ENCODE peak calls at places on chromosome 13, in four cellular contexts. X is GM12891, E is SK-N-SH, M is H1. H is an unnamed sample.

GRCh38 chr13:108597943-108598342 is 31.5 kb upstream of the MYO16 start:
- DNase-seq in E (no peak), X (no peak), M (no peak), H (no peak)

GRCh38 chr13:44884076-44884729 is 105.1 kb downstream of the NUFIP1 start:
- DNase-seq in M (no peak), X (no peak), E (no peak), H (no peak)

GRCh38 chr13:112761701-112762689 is 72.2 kb downstream of the ATP11A start:
- DNase-seq in E (no peak), M (no peak), X (no peak), H (no peak)

GRCh38 chr13:61664821-61665705 is 249.4 kb upstream of the PCDH20 start:
- DNase-seq in E (no peak), M (no peak), X (no peak), H (no peak)

GRCh38 chr13:22201395-22201794 is 530.5 kb downstream of the FGF9 start:
- DNase-seq in X (no peak), E (no peak), M (no peak), H (no peak)

GRCh38 chr13:87656311-87656710 is 14.9 kb upstream of the SLITRK5 start:
- DNase-seq in M (no peak), E (no peak), X (no peak), H (no peak)

GRCh38 chr13:112342841-112343361 is 33.3 kb upstream of the SPACA7 start:
- DNase-seq in E (no peak), M (no peak), X (no peak), H (no peak)

GRCh38 chr13:19587635-19588300 is 26.4 kb upstream of the TPTE2 start:
- DNase-seq in E (peak; percentile 45), X (no peak), M (no peak), H (no peak)

GRCh38 chr13:48108106-48108505 is 13.2 kb upstream of the MED4 start:
- DNase-seq in E (no peak), X (no peak), M (no peak), H (no peak)

GRCh38 chr13:50798923-50799322 is 44.6 kb downstream of the DLEU7 start:
- DNase-seq in X (no peak), M (no peak), E (no peak), H (no peak)

GRCh38 chr13:109481046-109481445 is 305.3 kb downstream of the IRS2 start:
- DNase-seq in M (no peak), E (no peak), X (no peak), H (no peak)

GRCh38 chr13:101535192-101535746 is 82.8 kb downstream of the ITGBL1 start:
- DNase-seq in X (no peak), M (no peak), E (no peak), H (no peak)

GRCh38 chr13:112603641-112604220 is 15.8 kb upstream of the TUBGCP3 start:
- DNase-seq in X (no peak), M (no peak), E (no peak), H (no peak)

DNA sequence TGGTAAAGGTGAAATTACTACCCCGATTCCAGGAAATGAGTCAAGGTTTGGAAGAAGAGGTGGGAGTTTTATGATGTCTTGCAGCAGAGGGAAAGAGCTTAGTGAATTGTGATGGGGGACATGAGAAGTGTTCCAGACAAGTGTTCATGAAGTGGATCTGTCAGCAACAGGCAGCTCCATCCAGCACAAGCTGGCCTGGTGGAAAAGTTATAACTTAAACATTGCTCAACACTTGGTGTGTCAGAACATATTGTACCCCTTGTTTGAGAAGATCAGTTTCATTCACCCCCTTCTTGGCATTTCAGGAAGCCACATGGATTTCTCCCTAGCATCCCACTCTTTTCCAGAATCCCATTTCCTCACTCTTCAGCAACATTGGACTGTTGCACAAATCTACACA is 222.0 kb downstream of the B3GLCT start:
- DNase-seq in X (no peak), M (no peak), E (no peak), H (no peak)
- TF ChIP-seq TAF1 in X (no peak), M (no peak), E (no peak), H (no peak)

DNA sequence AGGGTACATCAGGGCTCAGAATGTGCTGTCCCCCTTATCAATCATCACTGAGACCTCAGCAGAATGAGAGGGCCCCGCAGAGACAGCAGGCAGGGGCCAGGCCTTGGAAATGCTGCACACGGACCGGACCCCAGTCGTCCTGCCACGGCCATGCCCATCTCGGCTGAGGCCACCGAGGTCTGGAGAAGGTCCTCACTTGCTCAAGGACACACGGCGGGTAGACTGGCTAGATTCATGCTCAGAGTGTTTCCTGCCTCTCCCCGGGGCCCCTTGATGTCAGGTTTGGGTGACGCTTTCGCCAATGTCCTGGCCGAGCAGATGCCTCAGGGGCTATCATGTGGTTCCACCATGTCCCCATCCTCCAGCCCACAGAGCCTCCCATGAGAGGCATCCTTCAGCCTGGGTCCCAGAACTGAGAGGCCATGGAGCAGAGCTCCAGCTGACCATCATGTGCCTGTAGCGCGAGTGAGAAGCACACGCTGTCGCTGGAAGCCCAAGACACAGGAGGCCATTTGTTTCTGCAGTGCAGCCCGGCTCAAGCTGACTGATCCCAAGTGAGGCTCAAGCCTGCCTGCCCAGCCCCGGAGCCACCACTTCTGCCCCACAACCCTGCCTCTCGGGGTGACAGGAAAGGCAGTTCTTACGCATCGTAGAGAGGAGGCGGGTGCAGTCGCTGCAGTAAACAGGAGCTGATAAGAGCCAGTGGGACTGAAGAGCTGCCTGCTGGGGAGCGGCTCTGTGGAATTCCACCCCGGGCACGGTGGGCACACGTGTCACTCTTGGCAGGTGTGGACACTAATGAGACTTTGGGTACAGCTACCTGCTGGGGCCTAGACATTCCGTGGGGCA is 53.9 kb upstream of the GAS6 start:
- DNase-seq in E (no peak), M (peak; percentile 43), X (no peak), H (no peak)
- TF ChIP-seq TAF1 in E (no peak), M (no peak), X (no peak), H (no peak)

DNA sequence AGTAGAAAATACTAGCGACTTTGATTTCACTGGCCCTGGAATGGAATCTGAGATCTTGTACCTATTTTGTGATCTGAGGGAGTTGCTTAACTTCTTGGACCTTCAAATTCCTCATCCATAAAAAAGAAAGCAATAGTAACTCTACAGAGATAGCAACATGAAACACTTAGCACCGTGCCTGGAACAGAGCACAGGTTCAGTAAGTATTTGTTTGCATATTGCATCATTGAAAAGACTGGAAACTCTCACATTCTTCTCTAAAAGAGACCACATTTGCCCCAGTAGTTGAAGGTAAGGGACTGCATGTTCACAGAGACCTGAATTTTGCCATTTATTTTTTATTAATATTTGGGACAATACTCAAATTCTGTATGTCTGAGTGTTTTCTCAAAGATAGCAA is 358.1 kb downstream of the COG6 start:
- DNase-seq in E (no peak), M (no peak), X (no peak), H (no peak)
- TF ChIP-seq TAF1 in E (no peak), M (no peak), X (no peak), H (no peak)

DNA sequence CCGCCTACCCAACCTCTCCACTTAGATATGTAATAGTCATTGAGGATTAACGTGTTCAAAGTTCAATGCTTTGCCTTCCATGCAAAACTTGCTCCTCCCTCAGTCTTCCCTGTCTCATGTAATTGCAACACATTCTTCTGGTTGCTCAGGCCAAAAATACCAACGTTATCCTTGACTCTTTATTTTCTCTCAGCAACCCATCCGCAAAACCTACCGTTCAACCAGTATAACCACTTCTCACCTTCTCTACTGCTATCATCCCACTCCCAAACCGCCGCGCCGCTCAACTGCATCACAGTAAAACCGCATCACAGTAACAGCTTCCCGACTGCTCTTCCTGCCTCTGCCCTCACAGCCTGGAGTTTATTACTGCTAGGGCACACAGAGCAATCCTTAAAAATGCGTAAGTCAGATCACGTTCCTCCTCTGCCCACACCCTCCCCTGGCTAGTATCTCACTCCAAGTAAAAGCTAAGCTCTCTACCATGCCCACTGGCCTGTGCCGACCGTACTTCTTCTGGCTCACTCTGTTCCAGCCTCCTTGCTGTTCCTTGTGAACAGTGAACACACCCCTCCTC is 8.2 kb downstream of the MTIF3 start:
- DNase-seq in M (no peak), E (no peak), X (no peak), H (no peak)
- TF ChIP-seq TAF1 in M (no peak), E (no peak), X (no peak), H (no peak)

GRCh38 chr13:24165746-24166145 is 5.2 kb downstream of the SPATA13 start:
- DNase-seq in M (no peak), X (no peak), E (no peak), H (no peak)
- TF ChIP-seq TAF1 in M (no peak), X (no peak), E (no peak), H (no peak)

DNA sequence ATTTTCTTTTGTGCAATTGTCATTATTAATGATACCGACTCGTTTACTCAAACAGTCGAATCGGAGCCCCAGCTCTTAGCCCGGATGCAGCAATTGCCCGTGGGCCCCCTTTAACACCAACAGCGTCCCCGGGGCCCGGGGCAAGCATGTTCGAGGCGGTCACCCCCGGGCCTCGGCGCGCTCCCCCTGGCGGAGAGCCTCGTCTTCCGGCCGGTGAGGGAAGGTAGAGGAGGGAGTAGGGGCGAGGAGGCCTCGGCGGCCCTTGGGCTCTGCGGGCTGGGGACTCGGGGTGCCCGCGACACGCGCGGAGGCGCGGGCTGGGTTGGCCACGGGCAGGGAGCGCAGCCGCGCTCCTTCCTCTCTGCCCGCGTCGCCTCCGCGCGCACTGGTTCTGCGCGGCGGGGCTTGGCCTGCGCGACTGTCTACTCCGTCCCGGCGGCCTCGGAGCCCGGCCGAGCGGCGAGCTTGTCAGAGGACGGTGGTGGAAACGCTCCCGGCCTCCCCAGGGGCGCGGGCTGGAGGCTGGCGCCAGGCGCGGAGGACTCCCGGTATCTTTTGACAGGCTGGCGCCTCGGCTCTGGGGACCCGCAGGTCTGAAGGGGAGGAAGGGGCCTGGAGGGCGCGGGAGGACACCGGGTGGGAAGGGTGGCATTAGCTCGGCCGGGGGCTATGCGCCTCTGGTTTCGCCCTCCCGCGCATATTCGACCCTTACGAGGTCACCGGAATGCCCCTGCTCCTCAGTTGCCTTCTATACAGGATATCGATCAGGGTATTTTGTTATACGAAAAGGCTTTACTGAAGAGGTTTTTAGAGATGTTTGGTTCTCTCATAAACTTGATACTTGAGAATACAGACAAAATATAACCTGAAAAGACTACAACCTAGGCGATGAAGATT is 1.5 kb downstream of the BIVM start:
- DNase-seq in M (peak; percentile 92), X (peak; percentile 85), E (peak; percentile 95), H (peak; percentile 83)
- TF ChIP-seq TAF1 in M (peak; percentile 41), X (peak; percentile 13), E (peak; percentile 35), H (peak; percentile 25)

DNA sequence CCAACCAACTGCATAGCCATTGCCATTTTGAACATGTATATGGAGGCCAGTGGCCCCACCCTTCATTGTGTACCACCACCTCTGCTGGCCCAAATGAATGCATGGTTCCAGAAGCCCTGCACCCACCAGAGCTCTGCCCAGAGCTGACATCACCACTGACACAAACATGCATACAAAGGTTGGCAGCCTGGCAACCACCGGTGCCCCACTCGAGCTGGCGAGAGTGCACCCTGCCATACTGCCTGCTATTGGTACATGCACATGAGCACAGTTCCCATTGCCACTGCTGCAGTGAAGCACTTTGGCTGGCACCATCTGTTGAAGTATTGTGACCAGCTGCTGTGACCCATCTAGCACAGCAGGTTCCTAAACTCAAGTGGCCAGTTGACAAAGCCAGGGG is 1564.9 kb downstream of the OLFM4 start:
- DNase-seq in X (no peak), M (no peak), E (no peak), H (no peak)
- TF ChIP-seq TAF1 in X (no peak), M (no peak), E (no peak), H (no peak)

GRCh38 chr13:59806801-59807200 is 356.9 kb downstream of the DIAPH3 start:
- DNase-seq in X (no peak), M (no peak), E (no peak), H (no peak)

GRCh38 chr13:59809564-59809963 is 354.2 kb downstream of the DIAPH3 start:
- DNase-seq in E (no peak), X (no peak), M (no peak), H (no peak)
- TF ChIP-seq TAF1 in E (no peak), X (no peak), M (no peak), H (no peak)

H was measured in GM12892.